ENCODE peak calls at places on chromosomes 4 and X, in nine cellular contexts. X is stimulated activated naive CD4-positive, alpha-beta T cell; J is ecto neural progenitor cell; O is 8988T; R is adrenal gland; B is D721Med; Z is stimulated activated CD8-positive, alpha-beta memory T cell treated with anti-CD3 and anti-CD28 coated beads, Interleukin-15, amount 100 ng/mL, for 4 hours; P is caudate nucleus; F is smooth muscle cell of the brain vasculature. Y is an unnamed sample.

GRCh38 chrX:12997898-12998687 is 23.2 kb downstream of the TMSB4X start:
- DNase-seq in X (no peak), J (no peak), O (no peak), R (no peak), B (no peak), Z (no peak), P (peak), F (no peak), Y (no peak)

GRCh38 chr4:16227462-16227868 is 1.2 kb upstream of the TAPT1 start:
- DNase-seq in X (peak), J (no peak), O (no peak), R (peak), B (no peak), Z (no peak), P (no peak), F (no peak), Y (no peak)

GRCh38 chrX:19678941-19679340 is 163.6 kb upstream of the MAP3K15 start:
- DNase-seq in X (no peak), J (no peak), O (no peak), R (no peak), B (no peak), Z (no peak), P (no peak), F (no peak), Y (peak)

GRCh38 chr4:176084769-176085168 is 19.1 kb downstream of the WDR17 start:
- DNase-seq in X (no peak), J (no peak), O (no peak), R (no peak), B (no peak), Z (no peak), P (no peak), F (no peak), Y (no peak)

GRCh38 chr4:173231916-173232315 is 63.3 kb downstream of the GALNT7 start:
- DNase-seq in X (no peak), J (no peak), O (no peak), R (no peak), B (no peak), Z (no peak), P (no peak), F (no peak), Y (no peak)

GRCh38 chr4:7436256-7436655 is 1.5 kb upstream of the PSAPL1 start:
- DNase-seq in X (no peak), J (no peak), O (no peak), R (no peak), B (no peak), Z (no peak), P (no peak), F (no peak), Y (no peak)

GRCh38 chrX:54818221-54818620 is 10.7 kb downstream of the MAGED2 start:
- DNase-seq in X (no peak), J (no peak), O (no peak), R (no peak), B (no peak), Z (no peak), P (no peak), F (no peak), Y (no peak)

GRCh38 chr4:124710911-124711310 is 1.6 kb downstream of the ANKRD50 start:
- DNase-seq in X (no peak), J (no peak), O (no peak), R (no peak), B (no peak), Z (no peak), P (no peak), F (no peak), Y (no peak)

GRCh38 chr4:22689428-22689827 is 3.3 kb upstream of the GBA3 start:
- DNase-seq in X (no peak), J (no peak), O (no peak), R (no peak), B (no peak), Z (no peak), P (no peak), F (no peak), Y (no peak)

GRCh38 chr4:125389713-125390112 is 75.0 kb downstream of the FAT4 start:
- DNase-seq in X (no peak), J (no peak), O (no peak), R (no peak), B (no peak), Z (no peak), P (no peak), F (peak), Y (peak)

GRCh38 chrX:19091596-19091995 is 30.7 kb downstream of the ADGRG2 start:
- DNase-seq in X (no peak), J (no peak), O (no peak), R (no peak), B (no peak), Z (no peak), P (no peak), F (no peak), Y (no peak)

GRCh38 chrX:41335590-41336331 is 1.8 kb downstream of the DDX3X start:
- DNase-seq in X (no peak), J (no peak), O (no peak), R (no peak), B (no peak), Z (no peak), P (no peak), F (no peak), Y (no peak)

GRCh38 chr4:27186710-27187109 is 326.1 kb downstream of the STIM2 start:
- DNase-seq in X (no peak), J (no peak), O (no peak), R (no peak), B (no peak), Z (no peak), P (no peak), F (no peak), Y (no peak)

GRCh38 chrX:148620023-148620422 is 119.6 kb downstream of the AFF2 start:
- DNase-seq in X (no peak), J (no peak), O (no peak), R (no peak), B (no peak), Z (no peak), P (no peak), F (no peak), Y (no peak)

GRCh38 chrX:17986977-17987376 is 125.9 kb upstream of the RAI2 start:
- DNase-seq in X (no peak), J (no peak), O (no peak), R (no peak), B (no peak), Z (no peak), P (no peak), F (no peak), Y (no peak)

GRCh38 chrX:129651756-129652564 is 2.8 kb downstream of the APLN start:
- DNase-seq in X (no peak), J (peak), O (no peak), R (no peak), B (no peak), Z (no peak), P (no peak), F (no peak), Y (no peak)

GRCh38 chrX:97685753-97686152 is 802.0 kb downstream of the RPA4 start:
- DNase-seq in X (no peak), J (no peak), O (no peak), R (no peak), B (no peak), Z (no peak), P (no peak), F (peak), Y (no peak)

GRCh38 chr4:158161561-158162354 is 11.1 kb downstream of the GASK1B start:
- DNase-seq in X (no peak), J (no peak), O (no peak), R (peak), B (no peak), Z (no peak), P (no peak), F (no peak), Y (peak)

GRCh38 chr4:159227984-159228383 is 125.1 kb downstream of the RAPGEF2 start:
- DNase-seq in X (no peak), J (peak), O (no peak), R (peak), B (no peak), Z (no peak), P (no peak), F (no peak), Y (peak)

GRCh38 chr4:13918110-13918509 is 290.6 kb upstream of the BOD1L1 start:
- DNase-seq in X (no peak), J (no peak), O (no peak), R (no peak), B (no peak), Z (no peak), P (no peak), F (no peak), Y (peak)

GRCh38 chr4:47074836-47075235 is 43.5 kb downstream of the GABRB1 start:
- DNase-seq in X (no peak), J (no peak), O (no peak), R (no peak), B (no peak), Z (no peak), P (no peak), F (no peak), Y (no peak)

GRCh38 chr4:179867300-179867878 is 2375.8 kb upstream of the TENM3 start:
- DNase-seq in X (peak), J (peak), O (peak), R (peak), B (peak), Z (no peak), P (peak), F (no peak), Y (no peak)

GRCh38 chr4:113761682-113762060 is at the start of gene CAMK2D:
- DNase-seq in X (peak), J (peak), O (peak), R (peak), B (peak), Z (peak), P (peak), F (peak), Y (peak)

GRCh38 chr4:92305148-92305877 is 1.5 kb downstream of the GRID2 start:
- DNase-seq in X (no peak), J (peak), O (peak), R (peak), B (peak), Z (no peak), P (peak), F (peak), Y (peak)

GRCh38 chr4:130257271-130257670 is 1161.3 kb downstream of the C4orf33 start:
- DNase-seq in X (no peak), J (no peak), O (no peak), R (no peak), B (no peak), Z (no peak), P (no peak), F (no peak), Y (no peak)

GRCh38 chr4:8525383-8526120 is 54.6 kb upstream of the GPR78 start:
- DNase-seq in X (no peak), J (no peak), O (no peak), R (no peak), B (no peak), Z (no peak), P (no peak), F (no peak), Y (peak)

GRCh38 chr4:6335040-6335590 is 65.5 kb downstream of the WFS1 start:
- DNase-seq in X (no peak), J (no peak), O (no peak), R (no peak), B (no peak), Z (no peak), P (no peak), F (no peak), Y (no peak)

GRCh38 chrX:2391869-2392606 is 108.7 kb downstream of the DHRSX start:
- DNase-seq in X (no peak), J (no peak), O (peak), R (peak), B (no peak), Z (no peak), P (no peak), F (no peak), Y (peak)

GRCh38 chr4:106287353-106287969 is 28.5 kb downstream of the TBCK start:
- DNase-seq in X (no peak), J (no peak), O (no peak), R (no peak), B (no peak), Z (no peak), P (no peak), F (peak), Y (peak)

GRCh38 chr4:1084796-1085403 is 28.5 kb downstream of the RNF212 start:
- DNase-seq in X (no peak), J (no peak), O (no peak), R (no peak), B (no peak), Z (no peak), P (no peak), F (no peak), Y (no peak)

GRCh38 chrX:45623266-45623665 is 422.6 kb upstream of the DIPK2B start:
- DNase-seq in X (no peak), J (no peak), O (no peak), R (no peak), B (no peak), Z (no peak), P (no peak), F (peak), Y (peak)

GRCh38 chr4:53490161-53490915 is 100.9 kb downstream of the LNX1 start:
- DNase-seq in X (no peak), J (no peak), O (no peak), R (no peak), B (no peak), Z (no peak), P (no peak), F (no peak), Y (no peak)

GRCh38 chr4:146495277-146495676 is 26.5 kb downstream of the SLC10A7 start:
- DNase-seq in X (no peak), J (no peak), O (no peak), R (no peak), B (no peak), Z (no peak), P (no peak), F (no peak), Y (peak)

Y was measured in NCI-H226.